ENCODE peak calls at places on chromosomes 7 and 10, in four cellular contexts. L is kidney, K is NCI-H748 treated with DMSO at 0.1 percent for 48 hours, U is GM20000. S is an unnamed sample.

GRCh38 chr10:32417906-32418547 is 27.9 kb upstream of the CCDC7 start:
- DNase-seq in U (no peak), K (no peak), L (no peak), S (no peak)

GRCh38 chr7:149819961-149820340 is 18.2 kb upstream of the ZNF862 start:
- DNase-seq in L (no peak), U (no peak), K (no peak), S (no peak)

GRCh38 chr7:79922894-79923293 is 211.7 kb upstream of the GNAI1 start:
- DNase-seq in L (no peak), U (no peak), K (no peak), S (peak)

GRCh38 chr7:152144557-152145245 is 119.2 kb downstream of the GALNT11 start:
- DNase-seq in K (no peak), U (no peak), L (no peak), S (no peak)

GRCh38 chr7:98227939-98228338 is 16.7 kb downstream of the BHLHA15 start:
- DNase-seq in U (no peak), L (no peak), K (no peak), S (no peak)

GRCh38 chr10:6885284-6885683 is 305.2 kb upstream of the PRKCQ start:
- DNase-seq in L (no peak), K (no peak), U (no peak), S (no peak)

GRCh38 chr10:111837089-111837488 is 346.5 kb downstream of the GPAM start:
- DNase-seq in L (no peak), U (no peak), K (no peak), S (no peak)

GRCh38 chr7:30468041-30468440 is 10.5 kb downstream of the NOD1 start:
- DNase-seq in U (no peak), L (no peak), K (no peak), S (no peak)

GRCh38 chr7:142711722-142712616 is 37.3 kb upstream of the PRSS1 start:
- DNase-seq in K (peak), L (no peak), U (peak), S (no peak)

GRCh38 chr7:150986099-150986512 is 4.7 kb upstream of the NOS3 start:
- DNase-seq in U (peak), K (peak), L (no peak), S (no peak)

GRCh38 chr10:5274795-5275194 is 78.2 kb downstream of the AKR1C4 start:
- DNase-seq in L (no peak), K (no peak), U (no peak), S (no peak)

GRCh38 chr10:34808336-34808735 is 6.8 kb downstream of the PARD3 start:
- DNase-seq in L (no peak), U (no peak), K (no peak), S (no peak)

GRCh38 chr7:134514663-134515062 is 12.7 kb upstream of the AKR1B10 start:
- DNase-seq in K (peak), U (peak), L (no peak), S (no peak)

GRCh38 chr10:16887565-16887964 is 70.3 kb upstream of the RSU1 start:
- DNase-seq in K (no peak), L (no peak), U (no peak), S (no peak)

GRCh38 chr10:124384142-124384541 is 34.6 kb downstream of the OAT start:
- DNase-seq in U (no peak), K (no peak), L (no peak), S (no peak)

GRCh38 chr7:27095050-27095896 is 527 bp downstream of the HOXA1 start:
- DNase-seq in K (no peak), U (no peak), L (no peak), S (no peak)

GRCh38 chr10:5512881-5513698 is 11.7 kb upstream of the CALML3 start:
- DNase-seq in L (no peak), U (no peak), K (no peak), S (peak)

GRCh38 chr7:6237002-6237401 is 35.4 kb downstream of the CYTH3 start:
- DNase-seq in K (no peak), U (no peak), L (no peak), S (no peak)

GRCh38 chr7:11168622-11169170 is 195.0 kb downstream of the PHF14 start:
- DNase-seq in U (no peak), L (no peak), K (no peak), S (no peak)

GRCh38 chr10:72912715-72913114 is 19.2 kb downstream of the OIT3 start:
- DNase-seq in U (no peak), L (no peak), K (no peak), S (no peak)

GRCh38 chr7:37920619-37921339 is at the start of gene EPDR1:
- DNase-seq in L (peak), U (peak), K (no peak), S (peak)

S was measured in spleen.